ENCODE peak calls at places on chromosomes 16 and 17, in five cellular contexts. Q is AG10803, O is Daoy, A is NCI-H1436 treated with DMSO at 0.1 percent for 48 hours, D is memory B cell. E is an unnamed sample.

GRCh38 chr17:42097691-42098661 is at the start of gene ZNF385C:
- DNase-seq in A (no peak), O (no peak), D (peak; percentile 47), Q (no peak), E (no peak)

GRCh38 chr16:89115216-89115949 is 21.7 kb downstream of the ACSF3 start:
- DNase-seq in A (no peak), D (peak; percentile 78), O (no peak), Q (no peak), E (no peak)

GRCh38 chr17:4319221-4319620 is 47.3 kb downstream of the UBE2G1 start:
- DNase-seq in Q (no peak), O (no peak), D (no peak), A (no peak), E (no peak)

GRCh38 chr17:64005734-64006167 is 7.6 kb downstream of the PRR29 start:
- DNase-seq in O (no peak), D (no peak), Q (no peak), A (no peak), E (no peak)

GRCh38 chr17:41103896-41104295 is 1.3 kb upstream of the KRTAP4-9 start:
- DNase-seq in D (no peak), A (no peak), O (no peak), Q (no peak), E (peak; percentile 13)

GRCh38 chr17:12528036-12528435 is 137.7 kb upstream of the MYOCD start:
- DNase-seq in D (no peak), Q (no peak), O (no peak), A (no peak), E (no peak)

GRCh38 chr17:48506246-48506645 is 24.6 kb downstream of the HOXB1 start:
- DNase-seq in A (no peak), D (no peak), Q (no peak), O (no peak), E (no peak)

GRCh38 chr16:67447508-67448076 is 16.7 kb downstream of the HSD11B2 start:
- DNase-seq in A (no peak), O (peak; percentile 39), Q (peak; percentile 49), D (no peak), E (peak; percentile 55)

GRCh38 chr16:84643180-84643583 is 5.1 kb upstream of the KLHL36 start:
- DNase-seq in A (no peak), Q (peak; percentile 96), O (peak; percentile 68), D (no peak), E (peak; percentile 84)

GRCh38 chr17:22203208-22203715 is 510.9 kb downstream of the KCNJ18 start:
- DNase-seq in D (no peak), Q (no peak), O (no peak), A (no peak), E (no peak)

GRCh38 chr17:17900615-17901520 is 64.1 kb upstream of the SREBF1 start:
- DNase-seq in D (no peak), A (no peak), O (peak; percentile 94), Q (peak; percentile 99), E (peak; percentile 87)

GRCh38 chr17:65558683-65559311 is 2.7 kb downstream of the AXIN2 start:
- DNase-seq in A (no peak), Q (no peak), O (no peak), D (no peak), E (no peak)

E was measured in mesenchymal stem cell.